ENCODE peak calls at places on chromosomes 6 and 20, in six cellular contexts. L is SK-N-DZ; W is H1; T is astrocyte of the cerebellum; B is CD8-positive, alpha-beta memory T cell; R is T-helper 2 cell. M is an unnamed sample.

GRCh38 chr20:19757487-19757972 is 528 bp upstream of the RIN2 start:
- DNase-seq in L (no peak), W (no peak), T (peak; percentile 31), B (no peak), R (no peak), M (no peak)

GRCh38 chr20:8803065-8803464 is 265.8 kb upstream of the PLCB4 start:
- DNase-seq in L (peak; percentile 25), W (no peak), T (no peak), B (no peak), R (no peak), M (no peak)

GRCh38 chr6:25370175-25371036 is 91.2 kb downstream of the CARMIL1 start:
- DNase-seq in L (no peak), W (no peak), T (no peak), B (no peak), R (peak; percentile 74), M (no peak)

GRCh38 chr6:144776031-144776819 is 491.1 kb downstream of the UTRN start:
- DNase-seq in L (no peak), W (no peak), T (no peak), B (no peak), R (no peak), M (no peak)

GRCh38 chr20:10511507-10512231 is 76.6 kb downstream of the SLX4IP start:
- DNase-seq in L (peak; percentile 39), W (no peak), T (peak; percentile 98), B (no peak), R (peak; percentile 92), M (peak; percentile 52)

GRCh38 chr6:32622545-32623401 is 14.4 kb upstream of the HLA-DQA1 start:
- DNase-seq in L (peak; percentile 6), W (peak; percentile 31), T (no peak), B (peak; percentile 68), R (peak; percentile 98), M (peak; percentile 64)

GRCh38 chr20:50285376-50286173 is 94.9 kb downstream of the CEBPB start:
- DNase-seq in L (peak; percentile 82), W (no peak), T (peak; percentile 45), B (no peak), R (peak; percentile 92), M (no peak)

GRCh38 chr6:83908813-83909212 is 49.3 kb downstream of the CYB5R4 start:
- DNase-seq in L (no peak), W (no peak), T (peak; percentile 46), B (no peak), R (no peak), M (no peak)

GRCh38 chr20:19944772-19945459 is 72.2 kb upstream of the NAA20 start:
- DNase-seq in L (no peak), W (no peak), T (peak; percentile 55), B (no peak), R (peak; percentile 82), M (no peak)

GRCh38 chr6:128605961-128606360 is 85.6 kb upstream of the PTPRK start:
- DNase-seq in L (no peak), W (no peak), T (no peak), B (no peak), R (no peak), M (no peak)

GRCh38 chr6:15947923-15948322 is 181.0 kb upstream of the MYLIP start:
- DNase-seq in L (no peak), W (no peak), T (no peak), B (no peak), R (no peak), M (no peak)

GRCh38 chr20:58870293-58871014 is 17.9 kb downstream of the GNAS start:
- DNase-seq in L (peak; percentile 80), W (no peak), T (peak; percentile 38), B (peak; percentile 56), R (peak; percentile 34), M (no peak)

GRCh38 chr20:24682496-24683090 is 213.2 kb downstream of the SYNDIG1 start:
- DNase-seq in L (no peak), W (no peak), T (no peak), B (no peak), R (no peak), M (no peak)

GRCh38 chr20:46312075-46312944 is 4.0 kb upstream of the CDH22 start:
- DNase-seq in L (peak; percentile 53), W (peak; percentile 46), T (no peak), B (peak; percentile 11), R (no peak), M (peak; percentile 73)

GRCh38 chr6:27565839-27566779 is 93.2 kb upstream of the ZNF184 start:
- DNase-seq in L (no peak), W (no peak), T (no peak), B (no peak), R (no peak), M (no peak)

GRCh38 chr6:41336824-41337223 is 1.4 kb downstream of the NCR2 start:
- DNase-seq in L (no peak), W (no peak), T (no peak), B (no peak), R (no peak), M (no peak)

GRCh38 chr20:54062812-54063280 is 7.5 kb downstream of the BCAS1 start:
- DNase-seq in L (peak; percentile 58), W (no peak), T (no peak), B (peak; percentile 23), R (peak; percentile 64), M (no peak)